ENCODE peak calls at places on chromosome 3, in seven cellular contexts. One of them, this sample, is unnamed.

GRCh38 chr3:112647122-112647521 is 6.2 kb upstream of the CCDC80 start:
- DNase-seq in right lobe of liver: no peak
- DNase-seq in colonic mucosa: no peak
- DNase-seq in sigmoid colon: no peak
- DNase-seq in mammary epithelial cell: peak
- DNase-seq in fibroblast of lung: peak
- DNase-seq in RWPE1: peak
- DNase-seq in this sample: peak

GRCh38 chr3:112390783-112391641 is 58.1 kb downstream of the CD200 start:
- DNase-seq in mammary epithelial cell: peak
- DNase-seq in colonic mucosa: no peak
- DNase-seq in sigmoid colon: no peak
- DNase-seq in right lobe of liver: no peak
- DNase-seq in RWPE1: peak
- DNase-seq in fibroblast of lung: peak
- DNase-seq in this sample: peak

GRCh38 chr3:186825294-186825821 is 17.2 kb upstream of the ADIPOQ start:
- DNase-seq in colonic mucosa: no peak
- DNase-seq in RWPE1: no peak
- DNase-seq in fibroblast of lung: peak
- DNase-seq in sigmoid colon: no peak
- DNase-seq in mammary epithelial cell: no peak
- DNase-seq in right lobe of liver: no peak
- DNase-seq in this sample: peak

GRCh38 chr3:12962292-12962691 is 110.9 kb downstream of the IQSEC1 start:
- DNase-seq in sigmoid colon: no peak
- DNase-seq in right lobe of liver: no peak
- DNase-seq in fibroblast of lung: peak
- DNase-seq in mammary epithelial cell: no peak
- DNase-seq in colonic mucosa: no peak
- DNase-seq in RWPE1: no peak
- DNase-seq in this sample: no peak

GRCh38 chr3:162295323-162295983 is 798.8 kb downstream of the OTOL1 start:
- DNase-seq in fibroblast of lung: peak
- DNase-seq in right lobe of liver: no peak
- DNase-seq in RWPE1: peak
- DNase-seq in colonic mucosa: no peak
- DNase-seq in mammary epithelial cell: peak
- DNase-seq in sigmoid colon: no peak
- DNase-seq in this sample: peak

GRCh38 chr3:181609156-181609767 is 102.5 kb upstream of the SOX2 start:
- DNase-seq in fibroblast of lung: no peak
- DNase-seq in RWPE1: no peak
- DNase-seq in sigmoid colon: no peak
- DNase-seq in right lobe of liver: no peak
- DNase-seq in colonic mucosa: no peak
- DNase-seq in mammary epithelial cell: no peak
- DNase-seq in this sample: no peak

GRCh38 chr3:54830658-54831057 is 97.2 kb downstream of the LRTM1 start:
- DNase-seq in colonic mucosa: peak
- DNase-seq in sigmoid colon: no peak
- DNase-seq in right lobe of liver: no peak
- DNase-seq in RWPE1: no peak
- DNase-seq in mammary epithelial cell: no peak
- DNase-seq in fibroblast of lung: no peak
- DNase-seq in this sample: peak

GRCh38 chr3:94615275-94616065 is 552.6 kb downstream of the NSUN3 start:
- DNase-seq in mammary epithelial cell: peak
- DNase-seq in fibroblast of lung: peak
- DNase-seq in right lobe of liver: no peak
- DNase-seq in sigmoid colon: no peak
- DNase-seq in RWPE1: peak
- DNase-seq in colonic mucosa: no peak
- DNase-seq in this sample: peak

GRCh38 chr3:16849795-16850194 is 35.0 kb upstream of the PLCL2 start:
- DNase-seq in mammary epithelial cell: no peak
- DNase-seq in sigmoid colon: no peak
- DNase-seq in fibroblast of lung: peak
- DNase-seq in colonic mucosa: no peak
- DNase-seq in right lobe of liver: no peak
- DNase-seq in RWPE1: no peak
- DNase-seq in this sample: peak

GRCh38 chr3:102020670-102021069 is 171.4 kb downstream of the NFKBIZ start:
- DNase-seq in mammary epithelial cell: no peak
- DNase-seq in right lobe of liver: no peak
- DNase-seq in colonic mucosa: no peak
- DNase-seq in sigmoid colon: no peak
- DNase-seq in RWPE1: no peak
- DNase-seq in fibroblast of lung: no peak
- DNase-seq in this sample: no peak

GRCh38 chr3:124812291-124813265 is 74.6 kb downstream of the ITGB5 start:
- DNase-seq in mammary epithelial cell: peak
- DNase-seq in colonic mucosa: peak
- DNase-seq in right lobe of liver: peak
- DNase-seq in RWPE1: peak
- DNase-seq in sigmoid colon: peak
- DNase-seq in fibroblast of lung: peak
- DNase-seq in this sample: peak

GRCh38 chr3:183949690-183950089 is 65.0 kb upstream of the PARL start:
- DNase-seq in fibroblast of lung: no peak
- DNase-seq in right lobe of liver: no peak
- DNase-seq in mammary epithelial cell: no peak
- DNase-seq in sigmoid colon: no peak
- DNase-seq in RWPE1: no peak
- DNase-seq in colonic mucosa: no peak
- DNase-seq in this sample: no peak

GRCh38 chr3:169662215-169663070 is 1.1 kb downstream of the MECOM start:
- DNase-seq in fibroblast of lung: peak
- DNase-seq in colonic mucosa: peak
- DNase-seq in RWPE1: peak
- DNase-seq in sigmoid colon: no peak
- DNase-seq in right lobe of liver: peak
- DNase-seq in mammary epithelial cell: peak
- DNase-seq in this sample: peak

GRCh38 chr3:179768080-179768479 is 115.2 kb downstream of the USP13 start:
- DNase-seq in fibroblast of lung: peak
- DNase-seq in colonic mucosa: peak
- DNase-seq in mammary epithelial cell: peak
- DNase-seq in sigmoid colon: no peak
- DNase-seq in RWPE1: peak
- DNase-seq in right lobe of liver: no peak
- DNase-seq in this sample: peak

GRCh38 chr3:144645300-144645699 is 673.7 kb downstream of the DIPK2A start:
- DNase-seq in colonic mucosa: no peak
- DNase-seq in sigmoid colon: no peak
- DNase-seq in RWPE1: no peak
- DNase-seq in right lobe of liver: no peak
- DNase-seq in fibroblast of lung: no peak
- DNase-seq in mammary epithelial cell: no peak
- DNase-seq in this sample: no peak

GRCh38 chr3:47295976-47296375 is 13.2 kb downstream of the KLHL18 start:
- DNase-seq in fibroblast of lung: no peak
- DNase-seq in RWPE1: no peak
- DNase-seq in mammary epithelial cell: no peak
- DNase-seq in colonic mucosa: no peak
- DNase-seq in right lobe of liver: no peak
- DNase-seq in sigmoid colon: no peak
- DNase-seq in this sample: no peak

GRCh38 chr3:22928716-22929115 is 274.4 kb upstream of the UBE2E2 start:
- DNase-seq in right lobe of liver: no peak
- DNase-seq in RWPE1: no peak
- DNase-seq in mammary epithelial cell: no peak
- DNase-seq in colonic mucosa: no peak
- DNase-seq in sigmoid colon: no peak
- DNase-seq in fibroblast of lung: no peak
- DNase-seq in this sample: no peak

GRCh38 chr3:113243071-113243470 is 31.7 kb downstream of the BOC start:
- DNase-seq in RWPE1: no peak
- DNase-seq in fibroblast of lung: no peak
- DNase-seq in mammary epithelial cell: no peak
- DNase-seq in right lobe of liver: no peak
- DNase-seq in sigmoid colon: no peak
- DNase-seq in colonic mucosa: no peak
- DNase-seq in this sample: no peak

GRCh38 chr3:50571486-50571885 is 2.2 kb downstream of the HEMK1 start:
- DNase-seq in mammary epithelial cell: no peak
- DNase-seq in RWPE1: no peak
- DNase-seq in fibroblast of lung: no peak
- DNase-seq in sigmoid colon: no peak
- DNase-seq in colonic mucosa: no peak
- DNase-seq in right lobe of liver: no peak
- DNase-seq in this sample: no peak

GRCh38 chr3:72303926-72304325 is 519.0 kb upstream of the PROK2 start:
- DNase-seq in RWPE1: no peak
- DNase-seq in sigmoid colon: no peak
- DNase-seq in fibroblast of lung: no peak
- DNase-seq in colonic mucosa: no peak
- DNase-seq in right lobe of liver: no peak
- DNase-seq in mammary epithelial cell: no peak
- DNase-seq in this sample: no peak

GRCh38 chr3:46215810-46216414 is 7.8 kb upstream of the CCR1 start:
- DNase-seq in mammary epithelial cell: no peak
- DNase-seq in colonic mucosa: no peak
- DNase-seq in right lobe of liver: no peak
- DNase-seq in RWPE1: no peak
- DNase-seq in fibroblast of lung: peak
- DNase-seq in sigmoid colon: no peak
- DNase-seq in this sample: peak

GRCh38 chr3:37766797-37767776 is 94.6 kb upstream of the CTDSPL start:
- DNase-seq in mammary epithelial cell: no peak
- DNase-seq in colonic mucosa: no peak
- DNase-seq in fibroblast of lung: no peak
- DNase-seq in RWPE1: no peak
- DNase-seq in sigmoid colon: no peak
- DNase-seq in right lobe of liver: no peak
- DNase-seq in this sample: no peak

GRCh38 chr3:138833908-138834358 is 795 bp downstream of the PIK3CB start:
- DNase-seq in mammary epithelial cell: peak
- DNase-seq in colonic mucosa: no peak
- DNase-seq in right lobe of liver: no peak
- DNase-seq in RWPE1: peak
- DNase-seq in fibroblast of lung: peak
- DNase-seq in sigmoid colon: no peak
- DNase-seq in this sample: peak

GRCh38 chr3:117558681-117559080 is 849.1 kb downstream of the TUSC7 start:
- DNase-seq in colonic mucosa: no peak
- DNase-seq in fibroblast of lung: no peak
- DNase-seq in sigmoid colon: no peak
- DNase-seq in right lobe of liver: no peak
- DNase-seq in mammary epithelial cell: no peak
- DNase-seq in RWPE1: no peak
- DNase-seq in this sample: no peak

GRCh38 chr3:119639494-119640350 is 20.7 kb downstream of the POPDC2 start:
- DNase-seq in sigmoid colon: no peak
- DNase-seq in RWPE1: no peak
- DNase-seq in right lobe of liver: no peak
- DNase-seq in fibroblast of lung: no peak
- DNase-seq in mammary epithelial cell: peak
- DNase-seq in colonic mucosa: no peak
- DNase-seq in this sample: peak

GRCh38 chr3:154194869-154195268 is 73.7 kb downstream of the ARHGEF26 start:
- DNase-seq in sigmoid colon: no peak
- DNase-seq in right lobe of liver: no peak
- DNase-seq in mammary epithelial cell: no peak
- DNase-seq in fibroblast of lung: no peak
- DNase-seq in colonic mucosa: no peak
- DNase-seq in RWPE1: no peak
- DNase-seq in this sample: no peak
- TF ChIP-seq CTCF in sigmoid colon: no peak
- TF ChIP-seq CTCF in right lobe of liver: no peak
- TF ChIP-seq CTCF in mammary epithelial cell: no peak
- TF ChIP-seq CTCF in fibroblast of lung: no peak
- TF ChIP-seq CTCF in colonic mucosa: no peak
- TF ChIP-seq CTCF in RWPE1: no peak
- TF ChIP-seq CTCF in this sample: no peak

DNA sequence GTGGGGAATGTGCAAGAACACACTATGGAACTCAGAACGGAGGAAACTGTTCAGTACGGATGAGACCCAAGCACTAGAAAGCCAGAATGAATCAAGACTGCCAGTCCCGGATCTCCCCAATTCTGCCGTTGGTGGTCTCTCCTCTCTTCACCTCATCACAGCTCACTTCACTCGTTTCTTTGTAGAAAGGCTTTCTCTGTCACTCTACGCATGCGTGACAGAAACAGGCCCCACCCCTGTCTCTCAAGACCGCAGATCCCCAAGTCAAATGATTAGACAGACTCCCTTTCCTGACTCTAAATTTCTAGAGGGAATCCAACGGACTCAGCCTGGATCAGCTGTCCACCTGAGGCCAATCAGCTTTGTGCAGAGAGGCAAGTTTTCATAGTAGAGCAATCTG is 505.7 kb upstream of the ADAMTS9 start:
- DNase-seq in fibroblast of lung: no peak
- DNase-seq in colonic mucosa: no peak
- DNase-seq in RWPE1: no peak
- DNase-seq in sigmoid colon: no peak
- DNase-seq in mammary epithelial cell: no peak
- DNase-seq in right lobe of liver: no peak
- DNase-seq in this sample: no peak
- TF ChIP-seq CTCF in fibroblast of lung: no peak
- TF ChIP-seq CTCF in colonic mucosa: no peak
- TF ChIP-seq CTCF in RWPE1: no peak
- TF ChIP-seq CTCF in sigmoid colon: no peak
- TF ChIP-seq CTCF in mammary epithelial cell: no peak
- TF ChIP-seq CTCF in right lobe of liver: no peak
- TF ChIP-seq CTCF in this sample: no peak

DNA sequence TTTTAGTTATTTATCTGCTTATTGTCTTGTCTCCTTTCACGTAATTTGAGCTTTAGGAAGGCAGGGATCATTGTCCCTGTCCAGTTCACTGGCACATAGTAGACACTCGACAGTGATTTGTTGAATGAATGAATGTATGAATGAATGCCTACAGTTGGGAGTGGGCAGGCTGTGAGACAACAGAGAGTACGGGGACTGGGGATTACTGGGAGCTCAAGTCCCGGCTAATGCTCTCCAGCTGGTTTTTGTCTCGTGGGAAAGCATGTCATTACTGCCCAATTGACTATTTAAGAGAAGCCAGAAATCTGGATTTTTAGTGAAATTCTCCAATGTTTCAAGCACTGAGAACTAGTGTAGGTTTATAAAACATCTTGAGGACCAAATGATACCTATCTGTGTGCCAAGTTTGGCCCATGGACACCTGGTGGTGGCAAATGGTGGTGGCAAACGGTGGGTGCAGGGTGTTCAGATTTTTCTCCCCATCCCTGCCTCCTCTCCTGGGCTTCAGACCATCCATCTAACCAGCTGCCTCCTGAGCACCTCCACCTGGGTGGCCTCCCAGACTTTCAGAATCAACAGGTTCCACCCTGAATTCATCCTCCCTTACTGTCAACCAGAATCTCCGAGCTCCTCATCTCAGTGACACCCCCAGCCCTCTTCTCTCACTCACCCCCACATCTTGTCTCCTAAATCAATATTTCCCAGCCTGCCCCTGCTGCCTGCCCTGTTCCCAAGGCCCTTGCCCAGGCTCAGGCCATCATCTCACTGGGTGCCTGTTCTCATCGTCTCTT is 36.2 kb upstream of the TRH start:
- DNase-seq in mammary epithelial cell: no peak
- DNase-seq in fibroblast of lung: no peak
- DNase-seq in sigmoid colon: peak
- DNase-seq in RWPE1: no peak
- DNase-seq in right lobe of liver: no peak
- DNase-seq in colonic mucosa: no peak
- DNase-seq in this sample: no peak
- TF ChIP-seq CTCF in mammary epithelial cell: no peak
- TF ChIP-seq CTCF in fibroblast of lung: no peak
- TF ChIP-seq CTCF in sigmoid colon: no peak
- TF ChIP-seq CTCF in RWPE1: no peak
- TF ChIP-seq CTCF in right lobe of liver: no peak
- TF ChIP-seq CTCF in colonic mucosa: no peak
- TF ChIP-seq CTCF in this sample: no peak

GRCh38 chr3:114827495-114827894 is 319.6 kb downstream of the ZBTB20 start:
- DNase-seq in sigmoid colon: no peak
- DNase-seq in colonic mucosa: no peak
- DNase-seq in fibroblast of lung: peak
- DNase-seq in right lobe of liver: no peak
- DNase-seq in mammary epithelial cell: peak
- DNase-seq in RWPE1: peak
- DNase-seq in this sample: peak
- TF ChIP-seq CTCF in sigmoid colon: peak
- TF ChIP-seq CTCF in colonic mucosa: peak
- TF ChIP-seq CTCF in fibroblast of lung: peak
- TF ChIP-seq CTCF in right lobe of liver: peak
- TF ChIP-seq CTCF in mammary epithelial cell: peak
- TF ChIP-seq CTCF in RWPE1: peak
- TF ChIP-seq CTCF in this sample: peak